ENCODE peak calls at places on chromosomes 11 and 22, in ten cellular contexts. One of them, this sample, is unnamed.
A peak's percentile ranks its signal among the peaks of the same experiment; 100 is the strongest.

GRCh38 chr11:47466701-47467250 is 17.8 kb upstream of the RAPSN start:
- DNase-seq in HEK293T: no peak
- DNase-seq in T1000: peak; percentile 19
- DNase-seq in astrocyte of the hippocampus: peak; percentile 67
- DNase-seq in stimulated activated CD4-positive, alpha-beta T cell treated with anti-CD3 and anti-CD28 coated beads, Interleukin-4, amount 100 ng/mL, for 4 hours: no peak
- DNase-seq in cardiac fibroblast: peak; percentile 87
- DNase-seq in nephron progenitor cell: no peak
- DNase-seq in activated CD4-positive, alpha-beta T cell treated with anti-CD3 and anti-CD28 coated beads for 4 hours: no peak
- DNase-seq in tibial artery: peak; percentile 62
- DNase-seq in pulmonary artery endothelial cell: peak; percentile 29
- DNase-seq in this sample: no peak

GRCh38 chr11:8624698-8625097 is 30.7 kb upstream of the STK33 start:
- DNase-seq in HEK293T: no peak
- DNase-seq in T1000: no peak
- DNase-seq in astrocyte of the hippocampus: no peak
- DNase-seq in stimulated activated CD4-positive, alpha-beta T cell treated with anti-CD3 and anti-CD28 coated beads, Interleukin-4, amount 100 ng/mL, for 4 hours: no peak
- DNase-seq in cardiac fibroblast: no peak
- DNase-seq in nephron progenitor cell: no peak
- DNase-seq in activated CD4-positive, alpha-beta T cell treated with anti-CD3 and anti-CD28 coated beads for 4 hours: no peak
- DNase-seq in tibial artery: no peak
- DNase-seq in pulmonary artery endothelial cell: no peak
- DNase-seq in this sample: no peak

GRCh38 chr11:45802531-45803317 is 2.2 kb upstream of the SLC35C1 start:
- DNase-seq in HEK293T: no peak
- DNase-seq in T1000: no peak
- DNase-seq in astrocyte of the hippocampus: no peak
- DNase-seq in stimulated activated CD4-positive, alpha-beta T cell treated with anti-CD3 and anti-CD28 coated beads, Interleukin-4, amount 100 ng/mL, for 4 hours: no peak
- DNase-seq in cardiac fibroblast: no peak
- DNase-seq in nephron progenitor cell: no peak
- DNase-seq in activated CD4-positive, alpha-beta T cell treated with anti-CD3 and anti-CD28 coated beads for 4 hours: no peak
- DNase-seq in tibial artery: peak; percentile 43
- DNase-seq in pulmonary artery endothelial cell: no peak
- DNase-seq in this sample: no peak

GRCh38 chr11:121722431-121723256 is 269.9 kb upstream of the SORL1-AS1 start:
- DNase-seq in HEK293T: no peak
- DNase-seq in T1000: no peak
- DNase-seq in astrocyte of the hippocampus: peak; percentile 95
- DNase-seq in stimulated activated CD4-positive, alpha-beta T cell treated with anti-CD3 and anti-CD28 coated beads, Interleukin-4, amount 100 ng/mL, for 4 hours: no peak
- DNase-seq in cardiac fibroblast: peak; percentile 99
- DNase-seq in nephron progenitor cell: peak; percentile 51
- DNase-seq in activated CD4-positive, alpha-beta T cell treated with anti-CD3 and anti-CD28 coated beads for 4 hours: no peak
- DNase-seq in tibial artery: peak; percentile 96
- DNase-seq in pulmonary artery endothelial cell: peak; percentile 80
- DNase-seq in this sample: peak; percentile 31

GRCh38 chr22:42651134-42651533 is 1.9 kb upstream of the CYB5R3 start:
- DNase-seq in HEK293T: no peak
- DNase-seq in T1000: no peak
- DNase-seq in astrocyte of the hippocampus: no peak
- DNase-seq in stimulated activated CD4-positive, alpha-beta T cell treated with anti-CD3 and anti-CD28 coated beads, Interleukin-4, amount 100 ng/mL, for 4 hours: no peak
- DNase-seq in cardiac fibroblast: no peak
- DNase-seq in nephron progenitor cell: no peak
- DNase-seq in activated CD4-positive, alpha-beta T cell treated with anti-CD3 and anti-CD28 coated beads for 4 hours: no peak
- DNase-seq in tibial artery: no peak
- DNase-seq in pulmonary artery endothelial cell: no peak
- DNase-seq in this sample: no peak

GRCh38 chr11:27282141-27282590 is 80.8 kb downstream of the CCDC34 start:
- DNase-seq in HEK293T: no peak
- DNase-seq in T1000: no peak
- DNase-seq in astrocyte of the hippocampus: peak; percentile 93
- DNase-seq in stimulated activated CD4-positive, alpha-beta T cell treated with anti-CD3 and anti-CD28 coated beads, Interleukin-4, amount 100 ng/mL, for 4 hours: no peak
- DNase-seq in cardiac fibroblast: peak; percentile 92
- DNase-seq in nephron progenitor cell: no peak
- DNase-seq in activated CD4-positive, alpha-beta T cell treated with anti-CD3 and anti-CD28 coated beads for 4 hours: no peak
- DNase-seq in tibial artery: peak; percentile 82
- DNase-seq in pulmonary artery endothelial cell: peak; percentile 92
- DNase-seq in this sample: peak; percentile 88

GRCh38 chr11:76243157-76243556 is 36.9 kb upstream of the WNT11 start:
- DNase-seq in HEK293T: no peak
- DNase-seq in T1000: no peak
- DNase-seq in astrocyte of the hippocampus: no peak
- DNase-seq in stimulated activated CD4-positive, alpha-beta T cell treated with anti-CD3 and anti-CD28 coated beads, Interleukin-4, amount 100 ng/mL, for 4 hours: no peak
- DNase-seq in cardiac fibroblast: no peak
- DNase-seq in nephron progenitor cell: peak; percentile 52
- DNase-seq in activated CD4-positive, alpha-beta T cell treated with anti-CD3 and anti-CD28 coated beads for 4 hours: no peak
- DNase-seq in tibial artery: no peak
- DNase-seq in pulmonary artery endothelial cell: no peak
- DNase-seq in this sample: no peak

GRCh38 chr11:57566564-57567209 is 785 bp downstream of the UBE2L6 start:
- DNase-seq in HEK293T: no peak
- DNase-seq in T1000: no peak
- DNase-seq in astrocyte of the hippocampus: no peak
- DNase-seq in stimulated activated CD4-positive, alpha-beta T cell treated with anti-CD3 and anti-CD28 coated beads, Interleukin-4, amount 100 ng/mL, for 4 hours: peak; percentile 28
- DNase-seq in cardiac fibroblast: peak; percentile 12
- DNase-seq in nephron progenitor cell: no peak
- DNase-seq in activated CD4-positive, alpha-beta T cell treated with anti-CD3 and anti-CD28 coated beads for 4 hours: peak; percentile 37
- DNase-seq in tibial artery: no peak
- DNase-seq in pulmonary artery endothelial cell: no peak
- DNase-seq in this sample: no peak

GRCh38 chr11:88042238-88043032 is 132.8 kb downstream of the RAB38 start:
- DNase-seq in HEK293T: no peak
- DNase-seq in T1000: no peak
- DNase-seq in astrocyte of the hippocampus: no peak
- DNase-seq in stimulated activated CD4-positive, alpha-beta T cell treated with anti-CD3 and anti-CD28 coated beads, Interleukin-4, amount 100 ng/mL, for 4 hours: no peak
- DNase-seq in cardiac fibroblast: no peak
- DNase-seq in nephron progenitor cell: no peak
- DNase-seq in activated CD4-positive, alpha-beta T cell treated with anti-CD3 and anti-CD28 coated beads for 4 hours: no peak
- DNase-seq in tibial artery: no peak
- DNase-seq in pulmonary artery endothelial cell: no peak
- DNase-seq in this sample: no peak

GRCh38 chr11:130715085-130715932 is 201.0 kb downstream of the SNX19 start:
- DNase-seq in HEK293T: no peak
- DNase-seq in T1000: no peak
- DNase-seq in astrocyte of the hippocampus: no peak
- DNase-seq in stimulated activated CD4-positive, alpha-beta T cell treated with anti-CD3 and anti-CD28 coated beads, Interleukin-4, amount 100 ng/mL, for 4 hours: no peak
- DNase-seq in cardiac fibroblast: no peak
- DNase-seq in nephron progenitor cell: no peak
- DNase-seq in activated CD4-positive, alpha-beta T cell treated with anti-CD3 and anti-CD28 coated beads for 4 hours: no peak
- DNase-seq in tibial artery: no peak
- DNase-seq in pulmonary artery endothelial cell: no peak
- DNase-seq in this sample: no peak

GRCh38 chr11:120771551-120772060 is 252.3 kb upstream of the TBCEL start:
- DNase-seq in HEK293T: no peak
- DNase-seq in T1000: no peak
- DNase-seq in astrocyte of the hippocampus: no peak
- DNase-seq in stimulated activated CD4-positive, alpha-beta T cell treated with anti-CD3 and anti-CD28 coated beads, Interleukin-4, amount 100 ng/mL, for 4 hours: no peak
- DNase-seq in cardiac fibroblast: no peak
- DNase-seq in nephron progenitor cell: no peak
- DNase-seq in activated CD4-positive, alpha-beta T cell treated with anti-CD3 and anti-CD28 coated beads for 4 hours: no peak
- DNase-seq in tibial artery: no peak
- DNase-seq in pulmonary artery endothelial cell: no peak
- DNase-seq in this sample: no peak

GRCh38 chr22:38305481-38306448 is 11.5 kb downstream of the CSNK1E start:
- DNase-seq in HEK293T: no peak
- DNase-seq in T1000: no peak
- DNase-seq in astrocyte of the hippocampus: peak; percentile 39
- DNase-seq in stimulated activated CD4-positive, alpha-beta T cell treated with anti-CD3 and anti-CD28 coated beads, Interleukin-4, amount 100 ng/mL, for 4 hours: peak; percentile 42
- DNase-seq in cardiac fibroblast: peak; percentile 78
- DNase-seq in nephron progenitor cell: peak; percentile 20
- DNase-seq in activated CD4-positive, alpha-beta T cell treated with anti-CD3 and anti-CD28 coated beads for 4 hours: peak; percentile 42
- DNase-seq in tibial artery: no peak
- DNase-seq in pulmonary artery endothelial cell: no peak
- DNase-seq in this sample: no peak

GRCh38 chr22:17366830-17367229 is 2.4 kb upstream of the CECR2 start:
- DNase-seq in HEK293T: peak; percentile 82
- DNase-seq in T1000: no peak
- DNase-seq in astrocyte of the hippocampus: peak; percentile 15
- DNase-seq in stimulated activated CD4-positive, alpha-beta T cell treated with anti-CD3 and anti-CD28 coated beads, Interleukin-4, amount 100 ng/mL, for 4 hours: peak; percentile 27
- DNase-seq in cardiac fibroblast: peak; percentile 53
- DNase-seq in nephron progenitor cell: peak; percentile 68
- DNase-seq in activated CD4-positive, alpha-beta T cell treated with anti-CD3 and anti-CD28 coated beads for 4 hours: peak; percentile 22
- DNase-seq in tibial artery: no peak
- DNase-seq in pulmonary artery endothelial cell: no peak
- DNase-seq in this sample: no peak

GRCh38 chr11:31821779-31822574 is 10.9 kb upstream of the PAX6 start:
- DNase-seq in HEK293T: no peak
- DNase-seq in T1000: no peak
- DNase-seq in astrocyte of the hippocampus: no peak
- DNase-seq in stimulated activated CD4-positive, alpha-beta T cell treated with anti-CD3 and anti-CD28 coated beads, Interleukin-4, amount 100 ng/mL, for 4 hours: no peak
- DNase-seq in cardiac fibroblast: no peak
- DNase-seq in nephron progenitor cell: no peak
- DNase-seq in activated CD4-positive, alpha-beta T cell treated with anti-CD3 and anti-CD28 coated beads for 4 hours: no peak
- DNase-seq in tibial artery: no peak
- DNase-seq in pulmonary artery endothelial cell: no peak
- DNase-seq in this sample: no peak

GRCh38 chr11:61616443-61616842 is 35.6 kb upstream of the SYT7 start:
- DNase-seq in HEK293T: no peak
- DNase-seq in T1000: no peak
- DNase-seq in astrocyte of the hippocampus: no peak
- DNase-seq in stimulated activated CD4-positive, alpha-beta T cell treated with anti-CD3 and anti-CD28 coated beads, Interleukin-4, amount 100 ng/mL, for 4 hours: no peak
- DNase-seq in cardiac fibroblast: peak; percentile 38
- DNase-seq in nephron progenitor cell: no peak
- DNase-seq in activated CD4-positive, alpha-beta T cell treated with anti-CD3 and anti-CD28 coated beads for 4 hours: no peak
- DNase-seq in tibial artery: no peak
- DNase-seq in pulmonary artery endothelial cell: no peak
- DNase-seq in this sample: no peak

GRCh38 chr11:62152245-62153086 is 28.7 kb downstream of the INCENP start:
- DNase-seq in HEK293T: no peak
- DNase-seq in T1000: no peak
- DNase-seq in astrocyte of the hippocampus: no peak
- DNase-seq in stimulated activated CD4-positive, alpha-beta T cell treated with anti-CD3 and anti-CD28 coated beads, Interleukin-4, amount 100 ng/mL, for 4 hours: no peak
- DNase-seq in cardiac fibroblast: no peak
- DNase-seq in nephron progenitor cell: no peak
- DNase-seq in activated CD4-positive, alpha-beta T cell treated with anti-CD3 and anti-CD28 coated beads for 4 hours: no peak
- DNase-seq in tibial artery: peak; percentile 43
- DNase-seq in pulmonary artery endothelial cell: no peak
- DNase-seq in this sample: no peak

GRCh38 chr22:37231406-37232139 is 12.5 kb downstream of the RAC2 start:
- DNase-seq in HEK293T: no peak
- DNase-seq in T1000: no peak
- DNase-seq in astrocyte of the hippocampus: no peak
- DNase-seq in stimulated activated CD4-positive, alpha-beta T cell treated with anti-CD3 and anti-CD28 coated beads, Interleukin-4, amount 100 ng/mL, for 4 hours: peak; percentile 85
- DNase-seq in cardiac fibroblast: no peak
- DNase-seq in nephron progenitor cell: peak; percentile 1
- DNase-seq in activated CD4-positive, alpha-beta T cell treated with anti-CD3 and anti-CD28 coated beads for 4 hours: peak; percentile 76
- DNase-seq in tibial artery: no peak
- DNase-seq in pulmonary artery endothelial cell: no peak
- DNase-seq in this sample: no peak

GRCh38 chr22:35728639-35729308 is 11.1 kb downstream of the APOL5 start:
- DNase-seq in HEK293T: no peak
- DNase-seq in T1000: no peak
- DNase-seq in astrocyte of the hippocampus: no peak
- DNase-seq in stimulated activated CD4-positive, alpha-beta T cell treated with anti-CD3 and anti-CD28 coated beads, Interleukin-4, amount 100 ng/mL, for 4 hours: no peak
- DNase-seq in cardiac fibroblast: no peak
- DNase-seq in nephron progenitor cell: no peak
- DNase-seq in activated CD4-positive, alpha-beta T cell treated with anti-CD3 and anti-CD28 coated beads for 4 hours: no peak
- DNase-seq in tibial artery: no peak
- DNase-seq in pulmonary artery endothelial cell: no peak
- DNase-seq in this sample: no peak

GRCh38 chr11:114001416-114001815 is 26.5 kb downstream of the HTR3A start:
- DNase-seq in HEK293T: no peak
- DNase-seq in T1000: no peak
- DNase-seq in astrocyte of the hippocampus: no peak
- DNase-seq in stimulated activated CD4-positive, alpha-beta T cell treated with anti-CD3 and anti-CD28 coated beads, Interleukin-4, amount 100 ng/mL, for 4 hours: no peak
- DNase-seq in cardiac fibroblast: peak; percentile 35
- DNase-seq in nephron progenitor cell: no peak
- DNase-seq in activated CD4-positive, alpha-beta T cell treated with anti-CD3 and anti-CD28 coated beads for 4 hours: no peak
- DNase-seq in tibial artery: no peak
- DNase-seq in pulmonary artery endothelial cell: no peak
- DNase-seq in this sample: no peak

GRCh38 chr11:68832476-68833176 is 9.1 kb downstream of the CPT1A start:
- DNase-seq in HEK293T: no peak
- DNase-seq in T1000: no peak
- DNase-seq in astrocyte of the hippocampus: no peak
- DNase-seq in stimulated activated CD4-positive, alpha-beta T cell treated with anti-CD3 and anti-CD28 coated beads, Interleukin-4, amount 100 ng/mL, for 4 hours: no peak
- DNase-seq in cardiac fibroblast: no peak
- DNase-seq in nephron progenitor cell: no peak
- DNase-seq in activated CD4-positive, alpha-beta T cell treated with anti-CD3 and anti-CD28 coated beads for 4 hours: no peak
- DNase-seq in tibial artery: no peak
- DNase-seq in pulmonary artery endothelial cell: no peak
- DNase-seq in this sample: no peak

GRCh38 chr11:92180664-92181251 is 43.9 kb upstream of the FAT3 start:
- DNase-seq in HEK293T: no peak
- DNase-seq in T1000: no peak
- DNase-seq in astrocyte of the hippocampus: peak; percentile 80
- DNase-seq in stimulated activated CD4-positive, alpha-beta T cell treated with anti-CD3 and anti-CD28 coated beads, Interleukin-4, amount 100 ng/mL, for 4 hours: no peak
- DNase-seq in cardiac fibroblast: peak; percentile 63
- DNase-seq in nephron progenitor cell: peak; percentile 9
- DNase-seq in activated CD4-positive, alpha-beta T cell treated with anti-CD3 and anti-CD28 coated beads for 4 hours: no peak
- DNase-seq in tibial artery: no peak
- DNase-seq in pulmonary artery endothelial cell: no peak
- DNase-seq in this sample: peak; percentile 41

GRCh38 chr11:66343176-66343575 is 1.7 kb downstream of the BRMS1 start:
- DNase-seq in HEK293T: no peak
- DNase-seq in T1000: no peak
- DNase-seq in astrocyte of the hippocampus: no peak
- DNase-seq in stimulated activated CD4-positive, alpha-beta T cell treated with anti-CD3 and anti-CD28 coated beads, Interleukin-4, amount 100 ng/mL, for 4 hours: no peak
- DNase-seq in cardiac fibroblast: no peak
- DNase-seq in nephron progenitor cell: no peak
- DNase-seq in activated CD4-positive, alpha-beta T cell treated with anti-CD3 and anti-CD28 coated beads for 4 hours: no peak
- DNase-seq in tibial artery: no peak
- DNase-seq in pulmonary artery endothelial cell: no peak
- DNase-seq in this sample: no peak

GRCh38 chr11:12066056-12066798 is 44.2 kb upstream of the MICAL2 start:
- DNase-seq in HEK293T: no peak
- DNase-seq in T1000: peak; percentile 73
- DNase-seq in astrocyte of the hippocampus: peak; percentile 91
- DNase-seq in stimulated activated CD4-positive, alpha-beta T cell treated with anti-CD3 and anti-CD28 coated beads, Interleukin-4, amount 100 ng/mL, for 4 hours: no peak
- DNase-seq in cardiac fibroblast: peak; percentile 74
- DNase-seq in nephron progenitor cell: no peak
- DNase-seq in activated CD4-positive, alpha-beta T cell treated with anti-CD3 and anti-CD28 coated beads for 4 hours: no peak
- DNase-seq in tibial artery: no peak
- DNase-seq in pulmonary artery endothelial cell: no peak
- DNase-seq in this sample: peak; percentile 91

GRCh38 chr11:12155696-12156095 is 45.3 kb downstream of the MICAL2 start:
- DNase-seq in HEK293T: no peak
- DNase-seq in T1000: no peak
- DNase-seq in astrocyte of the hippocampus: no peak
- DNase-seq in stimulated activated CD4-positive, alpha-beta T cell treated with anti-CD3 and anti-CD28 coated beads, Interleukin-4, amount 100 ng/mL, for 4 hours: no peak
- DNase-seq in cardiac fibroblast: no peak
- DNase-seq in nephron progenitor cell: no peak
- DNase-seq in activated CD4-positive, alpha-beta T cell treated with anti-CD3 and anti-CD28 coated beads for 4 hours: no peak
- DNase-seq in tibial artery: no peak
- DNase-seq in pulmonary artery endothelial cell: no peak
- DNase-seq in this sample: no peak

GRCh38 chr11:6249822-6250555 is 9.6 kb upstream of the CCKBR start:
- DNase-seq in HEK293T: no peak
- DNase-seq in T1000: peak; percentile 9
- DNase-seq in astrocyte of the hippocampus: peak; percentile 77
- DNase-seq in stimulated activated CD4-positive, alpha-beta T cell treated with anti-CD3 and anti-CD28 coated beads, Interleukin-4, amount 100 ng/mL, for 4 hours: no peak
- DNase-seq in cardiac fibroblast: peak; percentile 95
- DNase-seq in nephron progenitor cell: no peak
- DNase-seq in activated CD4-positive, alpha-beta T cell treated with anti-CD3 and anti-CD28 coated beads for 4 hours: no peak
- DNase-seq in tibial artery: peak; percentile 88
- DNase-seq in pulmonary artery endothelial cell: peak; percentile 57
- DNase-seq in this sample: peak; percentile 52

GRCh38 chr22:43570531-43571144 is 158.8 kb downstream of the MPPED1 start:
- DNase-seq in HEK293T: no peak
- DNase-seq in T1000: no peak
- DNase-seq in astrocyte of the hippocampus: no peak
- DNase-seq in stimulated activated CD4-positive, alpha-beta T cell treated with anti-CD3 and anti-CD28 coated beads, Interleukin-4, amount 100 ng/mL, for 4 hours: no peak
- DNase-seq in cardiac fibroblast: no peak
- DNase-seq in nephron progenitor cell: no peak
- DNase-seq in activated CD4-positive, alpha-beta T cell treated with anti-CD3 and anti-CD28 coated beads for 4 hours: no peak
- DNase-seq in tibial artery: no peak
- DNase-seq in pulmonary artery endothelial cell: no peak
- DNase-seq in this sample: no peak

GRCh38 chr11:2413735-2414579 is 13.4 kb downstream of the TSSC4 start:
- DNase-seq in HEK293T: no peak
- DNase-seq in T1000: no peak
- DNase-seq in astrocyte of the hippocampus: no peak
- DNase-seq in stimulated activated CD4-positive, alpha-beta T cell treated with anti-CD3 and anti-CD28 coated beads, Interleukin-4, amount 100 ng/mL, for 4 hours: no peak
- DNase-seq in cardiac fibroblast: no peak
- DNase-seq in nephron progenitor cell: no peak
- DNase-seq in activated CD4-positive, alpha-beta T cell treated with anti-CD3 and anti-CD28 coated beads for 4 hours: no peak
- DNase-seq in tibial artery: no peak
- DNase-seq in pulmonary artery endothelial cell: no peak
- DNase-seq in this sample: no peak

GRCh38 chr11:20873054-20873453 is 203.7 kb downstream of the NELL1 start:
- DNase-seq in HEK293T: peak; percentile 46
- DNase-seq in T1000: no peak
- DNase-seq in astrocyte of the hippocampus: peak; percentile 7
- DNase-seq in stimulated activated CD4-positive, alpha-beta T cell treated with anti-CD3 and anti-CD28 coated beads, Interleukin-4, amount 100 ng/mL, for 4 hours: no peak
- DNase-seq in cardiac fibroblast: no peak
- DNase-seq in nephron progenitor cell: peak; percentile 39
- DNase-seq in activated CD4-positive, alpha-beta T cell treated with anti-CD3 and anti-CD28 coated beads for 4 hours: no peak
- DNase-seq in tibial artery: no peak
- DNase-seq in pulmonary artery endothelial cell: no peak
- DNase-seq in this sample: no peak